ENCODE peak calls at places on chromosomes 3 and 15, in seven cellular contexts. L is A673, V is body of pancreas, O is ovary, M is A549, Z is uterus, G is tibial nerve. Y is an unnamed sample. For H3K4me1, the result is how much of the 10 kb centered on the place peaks cover.

GRCh38 chr3:16090013-16090412 is 84.5 kb upstream of the GALNT15 start:
- DNase-seq in L (no peak), V (no peak), O (no peak), M (peak), Z (no peak), G (no peak), Y (peak)

GRCh38 chr3:87333393-87333892 is 57.1 kb upstream of the POU1F1 start:
- DNase-seq in L (peak), V (no peak), O (no peak), M (peak), Z (no peak), G (no peak), Y (peak)

GRCh38 chr3:30660128-30660525 is 53.7 kb downstream of the TGFBR2 start:
- DNase-seq in L (no peak), V (no peak), O (no peak), M (no peak), Z (no peak), G (no peak), Y (no peak)

GRCh38 chr3:102737353-102737752 is 302.5 kb downstream of the ZPLD1 start:
- DNase-seq in L (no peak), V (no peak), O (no peak), M (no peak), Z (no peak), G (no peak), Y (no peak)

GRCh38 chr3:159257954-159258353 is 456.1 kb downstream of the MFSD1 start:
- DNase-seq in L (no peak), V (no peak), O (no peak), M (no peak), Z (no peak), G (no peak), Y (no peak)

GRCh38 chr3:155131104-155131503 is 51.0 kb downstream of the MME start:
- DNase-seq in L (no peak), V (no peak), O (no peak), M (no peak), Z (no peak), G (no peak), Y (no peak)

GRCh38 chr3:149283401-149283800 is 50.0 kb downstream of the TM4SF18 start:
- DNase-seq in L (no peak), V (no peak), O (no peak), M (no peak), Z (no peak), G (no peak), Y (no peak)

GRCh38 chr3:142180761-142181362 is 31.5 kb upstream of the TFDP2 start:
- DNase-seq in L (peak), V (peak), O (peak), M (peak), Z (peak), G (peak), Y (peak)

GRCh38 chr3:83941990-83942710 is 1016.6 kb upstream of the CADM2 start:
- DNase-seq in L (peak), V (no peak), O (no peak), M (no peak), Z (no peak), G (no peak), Y (no peak)

GRCh38 chr3:98512576-98512975 is 10.1 kb downstream of the CLDND1 start:
- DNase-seq in L (no peak), V (no peak), O (no peak), M (no peak), Z (no peak), G (no peak), Y (no peak)

GRCh38 chr3:119336823-119337222 is 42.6 kb downstream of the ARHGAP31 start:
- DNase-seq in L (no peak), V (no peak), O (no peak), M (no peak), Z (no peak), G (no peak), Y (no peak)

GRCh38 chr15:29471306-29471705 is 201.7 kb upstream of the NSMCE3 start:
- DNase-seq in L (no peak), V (no peak), O (no peak), M (no peak), Z (no peak), G (no peak), Y (no peak)

GRCh38 chr15:66476535-66476934 is 21.0 kb downstream of the SNAPC5 start:
- DNase-seq in L (no peak), V (no peak), O (no peak), M (no peak), Z (no peak), G (no peak), Y (no peak)

GRCh38 chr3:66200786-66201185 is 20.0 kb upstream of the SLC25A26 start:
- DNase-seq in L (no peak), V (no peak), O (no peak), M (no peak), Z (no peak), G (no peak), Y (no peak)

GRCh38 chr15:99925661-99926461 is 192.6 kb upstream of the LYSMD4 start:
- DNase-seq in L (peak), V (peak), O (peak), M (peak), Z (peak), G (no peak), Y (peak)

GRCh38 chr3:58022490-58022889 is 14.3 kb downstream of the FLNB start:
- DNase-seq in L (no peak), V (no peak), O (no peak), M (no peak), Z (no peak), G (no peak), Y (no peak)

GRCh38 chr3:5014431-5014830 is 35.2 kb downstream of the BHLHE40 start:
- DNase-seq in L (no peak), V (no peak), O (no peak), M (no peak), Z (no peak), G (no peak), Y (no peak)

GRCh38 chr3:59563072-59563605 is 513.3 kb upstream of the CFAP20DC start:
- DNase-seq in L (no peak), V (no peak), O (no peak), M (no peak), Z (no peak), G (no peak), Y (peak)

GRCh38 chr15:101158166-101159095 is 93.4 kb downstream of the CHSY1 start:
- DNase-seq in L (no peak), V (no peak), O (no peak), M (no peak), Z (no peak), G (no peak), Y (no peak)

GRCh38 chr3:97896547-97896946 is 74.7 kb downstream of the CRYBG3 start:
- DNase-seq in L (peak), V (no peak), O (no peak), M (no peak), Z (no peak), G (no peak), Y (no peak)

GRCh38 chr3:120448707-120449650 is 1.8 kb downstream of the FSTL1 start:
- DNase-seq in L (no peak), V (no peak), O (no peak), M (no peak), Z (no peak), G (peak), Y (peak)

GRCh38 chr3:66195347-66195783 is 25.4 kb upstream of the SLC25A26 start:
- DNase-seq in L (peak), V (peak), O (peak), M (no peak), Z (peak), G (no peak), Y (peak)

DNA sequence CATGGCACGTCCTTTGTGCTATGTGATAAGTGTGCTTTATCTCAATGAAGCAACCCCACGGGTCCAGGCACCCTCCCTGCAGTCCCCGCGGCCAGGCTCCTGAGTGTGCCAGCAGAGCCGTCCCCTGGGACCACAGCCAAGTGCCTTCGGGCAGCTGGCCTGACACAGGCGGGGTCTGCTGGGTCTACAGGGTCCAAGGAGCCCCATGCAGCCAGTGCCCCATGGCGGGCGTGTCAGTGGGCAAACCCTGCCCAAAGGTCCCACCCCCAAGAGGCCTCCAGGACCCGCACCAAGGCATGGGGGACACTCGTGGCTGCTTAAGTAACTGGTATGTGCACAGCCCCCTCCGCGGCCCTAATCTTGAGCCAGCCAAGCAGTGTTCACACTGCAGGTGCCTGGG is 35.3 kb downstream of the KLHL25 start:
- DNase-seq in L (no peak), V (no peak), O (no peak), M (no peak), Z (no peak), G (no peak), Y (peak)
- H3K4me1 ChIP-seq in L (under half), V (under half), O (under half), M (under half), Z (under half), G (under half), Y (under half)

DNA sequence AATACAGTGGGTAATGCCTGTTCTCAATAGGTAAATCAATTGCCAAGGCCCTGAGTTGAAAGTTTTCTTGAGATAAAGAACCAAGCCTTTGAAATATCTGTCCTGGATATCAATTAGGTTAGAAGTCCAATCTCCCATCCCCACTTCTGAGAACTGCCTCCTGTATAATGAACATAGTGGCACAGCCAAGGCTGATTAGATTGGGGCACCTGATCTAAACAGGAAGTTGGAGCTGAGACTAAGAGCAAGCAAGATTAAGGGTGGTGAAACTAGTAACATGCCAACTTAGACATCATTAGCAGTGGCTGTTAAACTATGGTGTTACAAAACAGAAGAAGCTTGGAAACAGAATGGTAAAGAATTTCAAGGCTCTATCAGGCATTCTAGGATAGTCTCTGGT is 137.7 kb upstream of the TMEM108 start:
- DNase-seq in L (no peak), V (no peak), O (no peak), M (no peak), Z (no peak), G (no peak), Y (no peak)
- H3K4me3 ChIP-seq in L (no peak), V (no peak), O (no peak), M (no peak), Z (no peak), G (no peak), Y (no peak)

GRCh38 chr3:194268659-194269487 is 82.3 kb downstream of the CPN2 start:
- DNase-seq in L (no peak), V (peak), O (no peak), M (no peak), Z (no peak), G (no peak), Y (no peak)
- H3K4me1 ChIP-seq in L (under half), V (under half), O (under half), M (under half), Z (under half), G (under half), Y (under half)

GRCh38 chr15:55588070-55588817 is at the start of gene PYGO1:
- DNase-seq in L (peak), V (peak), O (peak), M (peak), Z (peak), G (peak), Y (peak)

GRCh38 chr15:55587321-55588069 is 650 bp downstream of the PYGO1 start:
- DNase-seq in L (peak), V (peak), O (no peak), M (peak), Z (peak), G (peak), Y (peak)

GRCh38 chr15:55588818-55589122 is 625 bp upstream of the PYGO1 start:
- DNase-seq in L (no peak), V (peak), O (peak), M (no peak), Z (no peak), G (peak), Y (no peak)

GRCh38 chr15:55590788-55591187 is 2.6 kb upstream of the PYGO1 start:
- DNase-seq in L (no peak), V (no peak), O (no peak), M (no peak), Z (no peak), G (no peak), Y (no peak)

GRCh38 chr15:55589297-55589696 is 1.2 kb upstream of the PYGO1 start:
- DNase-seq in L (no peak), V (no peak), O (no peak), M (no peak), Z (no peak), G (no peak), Y (no peak)
- H3K4me3 ChIP-seq in L (no peak), V (no peak), O (peak), M (peak), Z (no peak), G (no peak), Y (no peak)

GRCh38 chr3:171001250-171001893 is 25.1 kb downstream of the SLC2A2 start:
- DNase-seq in L (no peak), V (no peak), O (no peak), M (no peak), Z (no peak), G (no peak), Y (no peak)
- H3K4me1 ChIP-seq in L (under half), V (under half), O (under half), M (half or more), Z (under half), G (under half), Y (under half)

Y was measured in SJSA1.